ENCODE peak calls at places on chromosomes 2 and 18, in five cellular contexts. I, S, D, P and U are unnamed samples.

GRCh38 chr18:12904012-12904516 is 20.0 kb upstream of the PTPN2 start:
- DNase-seq in I (no peak), S (peak; percentile 20), D (peak; percentile 21), P (no peak), U (no peak)

GRCh38 chr2:219286436-219287115 is 7.4 kb downstream of the DNAJB2 start:
- DNase-seq in I (no peak), S (no peak), D (no peak), P (no peak), U (no peak)

GRCh38 chr2:201203916-201204654 is 21.1 kb downstream of the CASP10 start:
- DNase-seq in I (no peak), S (peak; percentile 3), D (no peak), P (no peak), U (no peak)

GRCh38 chr18:27057459-27058302 is 127.4 kb downstream of the CHST9 start:
- DNase-seq in I (no peak), S (no peak), D (no peak), P (no peak), U (no peak)

GRCh38 chr2:222256250-222256649 is 42.5 kb downstream of the PAX3 start:
- DNase-seq in I (no peak), S (no peak), D (no peak), P (no peak), U (no peak)

GRCh38 chr2:120914839-120915521 is 179.3 kb downstream of the GLI2 start:
- DNase-seq in I (no peak), S (peak; percentile 95), D (peak; percentile 85), P (no peak), U (no peak)

GRCh38 chr2:53668624-53669026 is 99.0 kb upstream of the CHAC2 start:
- DNase-seq in I (no peak), S (peak; percentile 30), D (no peak), P (no peak), U (no peak)

GRCh38 chr2:171864357-171864985 is 29.6 kb downstream of the SLC25A12 start:
- DNase-seq in I (no peak), S (no peak), D (no peak), P (no peak), U (no peak)

GRCh38 chr2:161134547-161135518 is 25.4 kb upstream of the TANK start:
- DNase-seq in I (no peak), S (peak; percentile 60), D (no peak), P (no peak), U (no peak)

GRCh38 chr2:96138146-96139145 is at the start of gene ASTL:
- DNase-seq in I (no peak), S (peak; percentile 23), D (no peak), P (peak; percentile 85), U (peak; percentile 69)

GRCh38 chr2:54809814-54810213 is 86.4 kb downstream of the EML6 start:
- DNase-seq in I (no peak), S (peak; percentile 74), D (no peak), P (no peak), U (no peak)

GRCh38 chr2:203869610-203870042 is 2.1 kb downstream of the CTLA4 start:
- DNase-seq in I (no peak), S (no peak), D (no peak), P (no peak), U (peak; percentile 73)

GRCh38 chr18:22021701-22022100 is 147.7 kb upstream of the GATA6 start:
- DNase-seq in I (no peak), S (no peak), D (no peak), P (no peak), U (no peak)

GRCh38 chr18:46079336-46079735 is 7.3 kb upstream of the PSTPIP2 start:
- DNase-seq in I (no peak), S (no peak), D (no peak), P (no peak), U (no peak)

DNA sequence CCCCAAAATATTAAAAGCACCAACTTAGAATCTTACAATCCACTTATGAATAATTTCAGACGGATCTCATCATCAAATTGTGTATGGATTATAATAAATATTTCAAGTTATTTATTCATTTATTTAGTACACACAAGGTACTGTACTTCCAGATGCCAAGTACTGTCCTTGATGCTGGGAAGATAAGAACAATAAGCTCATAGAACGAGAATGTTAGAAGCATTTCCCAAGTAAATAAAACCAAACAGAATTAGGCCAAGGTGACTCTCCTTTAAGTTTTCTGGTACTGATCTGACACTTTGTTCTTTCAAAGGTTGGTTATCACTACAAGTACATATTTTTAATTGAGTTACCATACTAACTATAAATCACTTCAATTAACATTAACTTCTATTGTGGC is 416.1 kb upstream of the ETAA1 start:
- DNase-seq in I (no peak), S (no peak), D (no peak), P (no peak), U (no peak)
- H3K36me3 ChIP-seq in I (no peaks in the 10 kb centered on the region), S (no peaks in the 10 kb centered on the region), D (no peaks in the 10 kb centered on the region), P (no peaks in the 10 kb centered on the region), U (no peaks in the 10 kb centered on the region)

DNA sequence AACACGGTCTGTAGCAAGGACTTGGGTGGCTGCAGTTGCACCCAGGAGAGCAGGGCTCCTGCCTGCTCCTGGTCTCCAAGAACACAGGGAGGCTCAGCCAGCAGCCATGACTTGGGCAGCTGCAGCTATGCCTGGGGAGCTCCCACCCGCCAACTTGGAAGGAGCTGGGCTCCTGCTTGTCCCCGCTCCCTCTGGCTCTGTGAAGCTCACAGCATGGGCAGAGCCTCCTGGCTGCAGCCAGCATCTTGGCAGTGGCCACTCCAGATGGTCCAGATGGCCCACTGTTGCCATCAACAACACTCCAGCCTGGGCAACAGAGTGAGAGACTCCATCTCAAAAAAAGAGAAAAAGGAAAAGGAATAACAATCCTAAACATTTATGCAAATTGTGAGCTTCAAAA is 5.2 kb downstream of the ZSCAN30 start:
- DNase-seq in I (no peak), S (no peak), D (no peak), P (no peak), U (no peak)
- H3K9me3 ChIP-seq in I (no peaks in the 10 kb centered on the region), S (no peaks in the 10 kb centered on the region), D (no peaks in the 10 kb centered on the region), P (peaks cover 23% of the 10 kb centered on the region), U (no peaks in the 10 kb centered on the region)

GRCh38 chr2:10028407-10028987 is 14.9 kb upstream of the KLF11 start:
- DNase-seq in I (no peak), S (no peak), D (no peak), P (no peak), U (no peak)

GRCh38 chr2:10030311-10030736 is 13.0 kb upstream of the KLF11 start:
- DNase-seq in I (no peak), S (no peak), D (no peak), P (no peak), U (no peak)

GRCh38 chr2:10028988-10029874 is 14.1 kb upstream of the KLF11 start:
- DNase-seq in I (no peak), S (no peak), D (peak; percentile 55), P (no peak), U (peak; percentile 57)

GRCh38 chr2:10027931-10028330 is 15.4 kb upstream of the KLF11 start:
- DNase-seq in I (no peak), S (no peak), D (no peak), P (no peak), U (no peak)

GRCh38 chr2:10029875-10030223 is 13.5 kb upstream of the KLF11 start:
- DNase-seq in I (no peak), S (no peak), D (no peak), P (no peak), U (no peak)
- H3K4me1 ChIP-seq in I (peaks cover 25% of the 10 kb centered on the region), S (no peaks in the 10 kb centered on the region), D (no peaks in the 10 kb centered on the region), P (peaks cover 5% of the 10 kb centered on the region), U (peaks cover 37% of the 10 kb centered on the region)

DNA sequence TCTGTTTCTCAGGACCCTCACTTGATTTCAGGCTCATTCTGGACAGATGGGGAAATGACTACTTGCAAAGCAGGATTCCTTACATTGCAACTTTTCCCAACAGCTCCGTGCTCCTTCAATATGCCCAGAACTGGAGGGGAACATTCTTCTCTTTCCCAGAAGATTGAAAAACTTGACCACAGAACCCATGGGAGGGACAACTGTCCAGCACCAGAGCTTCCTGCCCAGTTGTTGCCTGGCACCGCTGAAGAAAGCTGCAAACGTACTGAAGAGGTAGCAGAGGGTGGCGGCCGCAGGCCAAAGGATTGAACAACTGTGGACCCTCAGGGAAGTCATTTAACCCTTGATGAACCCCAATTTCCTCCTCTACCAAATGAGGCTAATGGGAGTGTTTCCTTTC is 25.1 kb downstream of the BCL11A start:
- DNase-seq in I (no peak), S (no peak), D (no peak), P (no peak), U (no peak)
- H3K36me3 ChIP-seq in I (peaks cover 7% of the 10 kb centered on the region), S (no peaks in the 10 kb centered on the region), D (no peaks in the 10 kb centered on the region), P (no peaks in the 10 kb centered on the region), U (no peaks in the 10 kb centered on the region)

GRCh38 chr2:22691666-22692065 is 693.3 kb upstream of the KLHL29 start:
- DNase-seq in I (no peak), S (no peak), D (no peak), P (no peak), U (no peak)

GRCh38 chr2:22692751-22693150 is 692.2 kb upstream of the KLHL29 start:
- DNase-seq in I (no peak), S (no peak), D (no peak), P (no peak), U (no peak)

GRCh38 chr2:22697054-22697453 is 687.9 kb upstream of the KLHL29 start:
- DNase-seq in I (no peak), S (no peak), D (no peak), P (no peak), U (no peak)

GRCh38 chr2:22694300-22694699 is 690.7 kb upstream of the KLHL29 start:
- DNase-seq in I (no peak), S (no peak), D (no peak), P (no peak), U (no peak)

DNA sequence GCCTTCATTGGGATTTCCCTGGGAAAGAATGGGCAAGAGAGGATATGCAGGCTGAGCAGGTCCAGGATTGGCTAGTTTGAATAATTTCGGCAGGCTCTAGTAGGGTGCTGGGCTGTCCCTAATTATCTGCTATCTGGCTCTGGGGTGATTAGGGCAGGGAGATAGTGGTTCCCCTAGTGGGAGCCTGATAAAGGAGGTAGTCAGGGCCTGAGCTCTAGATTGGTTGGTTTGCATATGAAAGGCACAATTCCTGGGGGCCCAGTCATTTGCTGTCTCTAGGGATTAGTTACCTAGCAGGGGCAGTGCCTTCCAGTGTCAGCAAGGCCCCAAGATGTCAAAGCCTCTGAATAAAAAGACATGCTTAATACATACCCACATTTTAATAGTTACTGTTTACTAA is 690.1 kb upstream of the KLHL29 start:
- DNase-seq in I (no peak), S (no peak), D (no peak), P (peak; percentile 13), U (no peak)
- H3K9me3 ChIP-seq in I (no peaks in the 10 kb centered on the region), S (no peaks in the 10 kb centered on the region), D (no peaks in the 10 kb centered on the region), P (no peaks in the 10 kb centered on the region), U (no peaks in the 10 kb centered on the region)

GRCh38 chr2:240811346-240812300 is 8.4 kb downstream of the KIF1A start:
- DNase-seq in I (no peak), S (no peak), D (no peak), P (no peak), U (no peak)

GRCh38 chr2:240813231-240813921 is 6.6 kb downstream of the KIF1A start:
- DNase-seq in I (no peak), S (no peak), D (no peak), P (no peak), U (no peak)

GRCh38 chr2:240812301-240812680 is 7.7 kb downstream of the KIF1A start:
- DNase-seq in I (no peak), S (no peak), D (no peak), P (no peak), U (no peak)

GRCh38 chr2:240814280-240814679 is 5.7 kb downstream of the KIF1A start:
- DNase-seq in I (no peak), S (no peak), D (no peak), P (no peak), U (no peak)

GRCh38 chr2:240812721-240813120 is 7.3 kb downstream of the KIF1A start:
- DNase-seq in I (no peak), S (no peak), D (no peak), P (no peak), U (no peak)
- H3K4me1 ChIP-seq in I (no peaks in the 10 kb centered on the region), S (no peaks in the 10 kb centered on the region), D (no peaks in the 10 kb centered on the region), P (peaks cover 7% of the 10 kb centered on the region), U (no peaks in the 10 kb centered on the region)